ENCODE peak calls at places on chromosomes 4 and X, in ten cellular contexts. P, J, V, W, A, N, H, X, C and R are unnamed samples.

GRCh38 chrX:10039821-10040793 is 72.9 kb downstream of the CLDN34 start:
- DNase-seq in P (no peak), J (no peak), V (peak; percentile 60), W (peak; percentile 23), A (no peak), N (no peak), H (no peak), X (no peak), C (no peak), R (no peak)

GRCh38 chr4:41142946-41143720 is 71.2 kb downstream of the APBB2 start:
- DNase-seq in P (peak; percentile 86), J (no peak), V (peak; percentile 96), W (peak; percentile 82), A (no peak), N (peak; percentile 96), H (no peak), X (no peak), C (no peak), R (no peak)

GRCh38 chr4:79597266-79597665 is 189.2 kb upstream of the GK2 start:
- DNase-seq in P (peak; percentile 20), J (no peak), V (peak; percentile 7), W (peak; percentile 2), A (no peak), N (peak; percentile 14), H (no peak), X (no peak), C (no peak), R (no peak)

GRCh38 chr4:170111100-170111499 is 21.3 kb upstream of the AADAT start:
- DNase-seq in P (no peak), J (peak; percentile 63), V (no peak), W (no peak), A (no peak), N (no peak), H (no peak), X (no peak), C (no peak), R (no peak)

GRCh38 chr4:53465291-53465690 is 87.8 kb downstream of the FIP1L1 start:
- DNase-seq in P (no peak), J (no peak), V (no peak), W (no peak), A (no peak), N (no peak), H (no peak), X (no peak), C (no peak), R (no peak)

GRCh38 chr4:42610941-42611340 is 46.0 kb downstream of the ATP8A1 start:
- DNase-seq in P (no peak), J (peak; percentile 64), V (no peak), W (no peak), A (no peak), N (no peak), H (no peak), X (no peak), C (no peak), R (no peak)

GRCh38 chr4:25253072-25253447 is 19.2 kb downstream of the PI4K2B start:
- DNase-seq in P (no peak), J (no peak), V (no peak), W (no peak), A (no peak), N (no peak), H (no peak), X (no peak), C (no peak), R (no peak)

GRCh38 chrX:78957049-78957767 is 12.0 kb downstream of the P2RY10 start:
- DNase-seq in P (no peak), J (no peak), V (no peak), W (no peak), A (no peak), N (no peak), H (no peak), X (no peak), C (no peak), R (no peak)

GRCh38 chr4:79042079-79042674 is 102.9 kb upstream of the PAQR3 start:
- DNase-seq in P (peak; percentile 46), J (no peak), V (peak; percentile 14), W (peak; percentile 43), A (no peak), N (no peak), H (no peak), X (no peak), C (peak; percentile 35), R (no peak)

GRCh38 chr4:177057191-177057590 is 252.5 kb upstream of the NEIL3 start:
- DNase-seq in P (no peak), J (no peak), V (no peak), W (no peak), A (no peak), N (no peak), H (no peak), X (no peak), C (no peak), R (no peak)

GRCh38 chrX:34918856-34919255 is 23.7 kb upstream of the FAM47B start:
- DNase-seq in P (peak; percentile 39), J (peak; percentile 70), V (peak; percentile 68), W (peak; percentile 29), A (no peak), N (peak; percentile 27), H (no peak), X (no peak), C (peak; percentile 67), R (no peak)

GRCh38 chr4:6221296-6221850 is 21.0 kb upstream of the JAKMIP1 start:
- DNase-seq in P (no peak), J (peak; percentile 63), V (no peak), W (no peak), A (no peak), N (no peak), H (no peak), X (no peak), C (no peak), R (peak; percentile 66)

GRCh38 chrX:155612312-155613224 is at the start of gene TMLHE:
- DNase-seq in P (peak; percentile 45), J (peak; percentile 78), V (peak; percentile 69), W (peak; percentile 82), A (peak; percentile 9), N (peak; percentile 13), H (peak; percentile 76), X (peak; percentile 19), C (peak; percentile 48), R (peak; percentile 14)

GRCh38 chr4:54386693-54387092 is 157.6 kb downstream of the PDGFRA start:
- DNase-seq in P (no peak), J (no peak), V (no peak), W (no peak), A (no peak), N (no peak), H (no peak), X (no peak), C (no peak), R (no peak)

GRCh38 chrX:15177316-15177715 is 92.6 kb downstream of the ASB9 start:
- DNase-seq in P (no peak), J (no peak), V (peak; percentile 39), W (no peak), A (no peak), N (no peak), H (no peak), X (no peak), C (no peak), R (no peak)